ENCODE peak calls at places on chromosomes 11 and 22, in four cellular contexts. E, Q, V and T are unnamed samples.

GRCh38 chr22:46569055-46569847 is 31.8 kb upstream of the CELSR1 start:
- DNase-seq in E (no peak), Q (no peak), V (no peak), T (no peak)

GRCh38 chr11:41309111-41309522 is 150.3 kb downstream of the LRRC4C start:
- DNase-seq in E (no peak), Q (no peak), V (no peak), T (no peak)

GRCh38 chr11:66069715-66070603 is at the start of gene PACS1:
- DNase-seq in E (peak), Q (peak), V (peak), T (peak)

GRCh38 chr22:36797334-36797733 is 19.5 kb downstream of the PVALB start:
- DNase-seq in E (no peak), Q (no peak), V (no peak), T (no peak)

GRCh38 chr11:79040348-79040747 is 400.5 kb downstream of the TENM4 start:
- DNase-seq in E (no peak), Q (no peak), V (no peak), T (no peak)

GRCh38 chr22:40396882-40397281 is 26.5 kb downstream of the SGSM3 start:
- DNase-seq in E (no peak), Q (peak), V (peak), T (no peak)

GRCh38 chr22:37647928-37648327 is 8.5 kb downstream of the SH3BP1 start:
- DNase-seq in E (no peak), Q (no peak), V (no peak), T (no peak)

GRCh38 chr11:66062408-66062807 is 7.7 kb upstream of the PACS1 start:
- DNase-seq in E (no peak), Q (no peak), V (no peak), T (no peak)

GRCh38 chr11:28137832-28138231 is 29.6 kb downstream of the METTL15 start:
- DNase-seq in E (no peak), Q (no peak), V (no peak), T (no peak)

GRCh38 chr11:59778122-59778521 is 22.9 kb downstream of the STX3 start:
- DNase-seq in E (peak), Q (peak), V (no peak), T (no peak)

GRCh38 chr11:30763951-30764350 is 177.8 kb upstream of the MPPED2 start:
- DNase-seq in E (no peak), Q (no peak), V (no peak), T (no peak)

GRCh38 chr11:123056835-123057491 is 5.0 kb downstream of the HSPA8 start:
- DNase-seq in E (no peak), Q (no peak), V (no peak), T (no peak)

GRCh38 chr11:70029831-70030811 is 48.0 kb upstream of the ANO1 start:
- DNase-seq in E (no peak), Q (no peak), V (no peak), T (no peak)

GRCh38 chr11:19996591-19996990 is 163.7 kb downstream of the DBX1 start:
- DNase-seq in E (no peak), Q (no peak), V (no peak), T (no peak)

GRCh38 chr11:73758451-73758850 is 2.4 kb downstream of the RAB6A start:
- DNase-seq in E (no peak), Q (no peak), V (no peak), T (no peak)

GRCh38 chr22:17257578-17257977 is 38.3 kb upstream of the ADA2 start:
- DNase-seq in E (no peak), Q (no peak), V (no peak), T (no peak)

GRCh38 chr22:37643225-37643847 is 3.9 kb downstream of the SH3BP1 start:
- DNase-seq in E (peak), Q (peak), V (peak), T (no peak)

GRCh38 chr11:65588199-65589054 is 7.2 kb downstream of the KCNK7 start:
- DNase-seq in E (peak), Q (peak), V (no peak), T (no peak)

GRCh38 chr22:28909375-28909774 is 26.0 kb downstream of the ZNRF3 start:
- DNase-seq in E (no peak), Q (peak), V (no peak), T (no peak)

GRCh38 chr22:37848587-37849088 is 581 bp upstream of the EIF3L start:
- DNase-seq in E (no peak), Q (no peak), V (no peak), T (no peak)

GRCh38 chr11:69076129-69076791 is 27.5 kb downstream of the TPCN2 start:
- DNase-seq in E (no peak), Q (peak), V (no peak), T (no peak)

GRCh38 chr11:65423516-65424199 is 1.1 kb downstream of the NEAT1 start:
- DNase-seq in E (no peak), Q (no peak), V (peak), T (no peak)

GRCh38 chr11:105046898-105047579 is 1.9 kb upstream of the CARD16 start:
- DNase-seq in E (peak), Q (peak), V (no peak), T (peak)

GRCh38 chr22:38967451-38968450 is 10.3 kb downstream of the APOBEC3A start:
- DNase-seq in E (no peak), Q (no peak), V (no peak), T (no peak)

GRCh38 chr22:19554834-19555404 is 30.7 kb upstream of the CLDN5 start:
- DNase-seq in E (peak), Q (peak), V (peak), T (no peak)

GRCh38 chr11:57424137-57424801 is 2.7 kb downstream of the SLC43A3 start:
- DNase-seq in E (no peak), Q (no peak), V (no peak), T (no peak)

GRCh38 chr11:65551572-65552398 is 6.4 kb downstream of the LTBP3 start:
- DNase-seq in E (peak), Q (peak), V (peak), T (no peak)

GRCh38 chr11:126307706-126308105 is 3.8 kb downstream of the DCPS start:
- DNase-seq in E (no peak), Q (peak), V (no peak), T (no peak)

GRCh38 chr11:112999518-112999917 is 38.3 kb downstream of the NCAM1 start:
- DNase-seq in E (no peak), Q (no peak), V (no peak), T (no peak)

GRCh38 chr11:85779956-85780640 is 30.8 kb downstream of the SYTL2 start:
- DNase-seq in E (no peak), Q (no peak), V (no peak), T (no peak)

GRCh38 chr22:40463017-40463631 is 92.7 kb downstream of the SGSM3 start:
- DNase-seq in E (no peak), Q (no peak), V (no peak), T (no peak)

GRCh38 chr22:50210378-50211139 is 9.7 kb downstream of the SELENOO start:
- DNase-seq in E (no peak), Q (no peak), V (no peak), T (no peak)

GRCh38 chr11:19995131-19995530 is 165.1 kb downstream of the DBX1 start:
- DNase-seq in E (peak), Q (peak), V (no peak), T (peak)

GRCh38 chr22:19751497-19752245 is 8.9 kb upstream of the TBX1 start:
- DNase-seq in E (no peak), Q (no peak), V (no peak), T (no peak)

GRCh38 chr11:79189604-79190003 is 251.2 kb downstream of the TENM4 start:
- DNase-seq in E (no peak), Q (no peak), V (no peak), T (no peak)

DNA sequence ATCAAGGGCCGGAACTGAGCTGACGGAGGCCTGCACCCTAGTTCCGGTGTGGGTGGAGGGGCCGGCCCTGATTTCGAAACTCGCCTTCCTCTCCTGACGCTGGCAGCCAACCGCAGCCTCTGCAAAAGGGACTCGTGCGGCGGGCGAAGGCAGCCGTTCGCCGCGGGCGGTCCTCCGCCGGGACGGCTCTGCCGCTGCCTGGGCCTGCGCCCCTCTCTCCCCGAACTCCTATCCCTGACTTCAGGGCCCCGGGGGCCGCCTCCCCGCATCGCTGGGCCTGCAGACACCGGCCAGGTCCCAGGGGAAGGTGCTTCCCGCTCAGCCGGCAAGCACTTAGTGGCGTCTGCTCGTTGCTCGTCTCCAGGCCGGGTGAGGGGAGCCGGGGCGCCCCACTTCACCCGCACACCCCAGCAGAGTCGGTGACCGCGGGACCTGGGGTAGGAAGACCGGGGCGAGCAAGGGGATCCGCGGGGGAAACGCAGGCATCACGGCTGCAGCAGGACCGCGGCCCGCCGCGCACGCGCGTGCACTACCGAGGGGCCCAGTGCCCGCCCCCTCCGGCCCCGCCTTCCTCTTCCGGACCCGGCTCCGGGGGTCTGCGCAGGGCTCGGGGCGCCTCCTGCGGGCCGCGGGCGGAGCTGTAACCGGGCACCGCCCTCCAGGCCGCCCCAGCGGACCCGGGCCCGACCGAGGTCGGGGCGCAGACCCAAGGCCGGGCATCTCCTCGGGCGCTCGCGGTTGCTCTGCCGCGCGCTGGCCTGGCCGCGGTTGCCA is 464 bp upstream of the ANKRD13D start:
- DNase-seq in E (peak), Q (peak), V (peak), T (no peak)
- TF ChIP-seq CTCF in E (peak), Q (no peak), V (no peak), T (peak)

DNA sequence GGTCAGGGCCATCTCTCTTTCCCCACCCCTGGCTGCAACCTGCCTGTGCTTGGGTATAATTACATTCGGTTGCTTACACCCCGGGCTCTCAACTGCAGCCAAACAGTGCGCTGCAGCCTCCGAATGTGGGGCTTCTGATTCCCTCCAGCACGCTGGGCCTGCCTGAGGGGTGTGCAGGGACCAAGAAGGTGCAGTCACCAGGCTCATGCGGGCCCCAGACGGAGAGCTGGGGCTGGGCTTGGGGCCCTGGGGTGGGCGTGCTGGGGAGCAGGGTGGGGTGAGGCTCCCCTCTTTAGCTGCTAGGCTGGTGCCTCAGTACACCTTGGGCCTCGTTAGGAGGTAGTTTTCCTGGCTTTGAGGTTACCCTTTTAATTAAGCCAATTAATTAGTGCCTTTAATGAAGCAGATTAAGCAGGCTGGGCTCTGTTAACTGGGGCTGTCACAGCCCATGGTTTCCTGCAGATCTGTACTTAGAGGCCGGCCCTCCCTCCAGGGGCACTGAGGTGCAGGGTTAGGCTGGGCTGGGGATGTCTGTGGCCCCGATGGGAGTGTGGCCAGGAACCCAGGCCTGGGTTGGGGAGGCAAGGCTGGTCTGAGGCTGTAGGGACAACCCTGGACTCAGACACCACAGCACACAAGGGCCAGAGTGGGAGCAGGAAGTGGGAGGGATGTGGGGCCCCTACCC is 17.3 kb downstream of the FLRT1 start:
- DNase-seq in E (no peak), Q (no peak), V (no peak), T (no peak)
- TF ChIP-seq CTCF in E (no peak), Q (no peak), V (no peak), T (no peak)

DNA sequence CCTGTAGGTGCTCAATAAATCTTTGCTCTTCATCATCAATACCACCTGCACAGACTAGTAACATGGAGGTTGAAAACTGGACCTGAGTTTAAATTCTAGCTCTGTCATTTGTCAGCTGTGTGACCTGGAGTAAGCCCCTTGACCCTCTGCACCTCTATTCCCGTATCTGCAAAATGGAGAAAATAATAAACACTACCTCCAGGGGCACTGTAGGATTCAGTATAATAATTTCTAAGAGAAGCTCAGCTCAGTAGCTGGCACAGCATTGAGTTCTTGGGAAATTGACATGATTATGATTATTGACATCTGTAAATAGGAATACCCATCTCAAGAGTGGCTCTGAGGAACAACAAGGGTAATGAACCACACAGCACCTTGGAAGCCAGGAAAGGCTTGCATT is 78.4 kb downstream of the MN1 start:
- DNase-seq in E (no peak), Q (no peak), V (no peak), T (no peak)
- TF ChIP-seq CTCF in E (peak), Q (peak), V (no peak), T (peak)

DNA sequence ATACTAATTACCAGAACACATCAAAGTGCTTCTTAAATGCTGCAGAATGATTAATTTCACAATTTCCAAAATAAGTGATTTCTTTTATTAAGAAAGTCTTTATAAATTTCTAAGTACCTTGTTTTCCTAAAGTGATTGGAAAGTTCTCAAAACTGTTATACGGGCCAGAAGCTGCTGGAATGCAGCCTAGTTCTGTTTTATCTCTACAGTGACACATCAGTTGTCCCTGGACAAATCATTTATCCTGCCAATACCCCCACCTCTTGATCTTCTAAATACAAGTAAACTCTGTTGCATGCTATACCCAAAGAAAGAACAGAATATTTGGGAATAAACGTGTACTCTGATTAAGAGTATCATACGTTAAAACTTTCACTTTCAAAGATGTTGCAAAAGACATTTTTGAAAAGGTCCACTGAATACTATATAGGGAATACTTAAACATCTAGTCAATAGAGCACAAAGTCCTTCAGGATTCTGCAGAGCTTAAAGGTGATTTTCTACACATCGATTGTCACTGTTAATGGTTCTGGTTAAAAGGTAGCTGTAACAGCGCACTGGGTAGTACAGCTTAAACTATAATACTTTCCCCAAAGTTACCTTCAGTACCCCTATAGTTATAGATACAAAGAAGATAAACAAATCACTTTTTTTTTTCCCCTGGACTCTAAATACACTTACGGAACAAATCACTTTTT is 92.1 kb upstream of the APOA1 start:
- DNase-seq in E (no peak), Q (no peak), V (no peak), T (no peak)
- TF ChIP-seq CTCF in E (no peak), Q (no peak), V (no peak), T (no peak)

DNA sequence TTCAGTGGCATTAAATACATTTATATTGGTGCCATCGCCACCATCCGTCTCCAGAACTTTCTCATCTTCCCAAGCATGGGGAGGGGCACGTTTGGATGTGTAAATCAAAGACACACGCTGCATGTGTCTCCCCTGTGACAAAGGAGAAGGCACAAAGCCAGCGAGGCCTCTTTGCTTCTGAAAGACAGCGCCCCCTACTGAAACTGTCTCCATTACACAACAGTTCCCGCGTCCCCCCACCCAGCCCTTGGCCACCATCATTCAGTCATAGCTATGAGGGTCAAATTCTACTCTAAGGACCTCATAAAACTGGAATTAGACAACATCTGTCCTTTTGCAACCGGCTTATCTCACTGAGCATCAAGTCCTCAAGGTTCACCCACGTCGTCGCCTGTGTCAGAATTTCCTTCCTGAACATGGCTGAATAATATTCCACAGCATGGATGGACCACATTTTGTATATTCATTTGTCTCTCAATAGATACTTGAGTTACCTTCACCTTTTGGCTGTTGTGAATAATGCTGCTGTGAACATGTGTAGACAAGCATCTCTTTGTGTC is 64.8 kb downstream of the IGF2 start:
- DNase-seq in E (no peak), Q (no peak), V (peak), T (no peak)
- TF ChIP-seq CTCF in E (peak), Q (peak), V (no peak), T (no peak)

DNA sequence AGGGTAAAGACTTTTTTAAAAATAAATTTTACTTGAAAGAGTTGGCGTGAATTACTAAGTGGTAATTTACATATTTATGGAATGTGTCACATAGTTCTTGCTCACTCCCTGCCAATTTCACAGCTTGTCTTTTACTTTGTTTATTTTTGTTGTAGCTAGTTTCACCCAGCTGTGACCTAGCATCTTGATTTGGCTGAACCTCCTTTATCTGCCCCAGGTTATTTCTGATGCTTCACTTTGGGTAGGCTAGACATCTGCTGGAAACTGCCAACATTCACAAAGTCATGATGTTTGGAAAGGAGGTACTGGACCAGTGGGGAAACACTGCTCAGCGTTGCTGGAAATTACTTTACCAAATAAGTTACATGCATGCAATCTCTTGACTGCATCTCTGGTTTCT is 1676.0 kb upstream of the RAG2 start:
- DNase-seq in E (no peak), Q (no peak), V (no peak), T (no peak)
- TF ChIP-seq CTCF in E (no peak), Q (no peak), V (no peak), T (no peak)